ENCODE peak calls at places on chromosome 13, in eight cellular contexts. One of them, this sample, is unnamed.

GRCh38 chr13:21058361-21058760 is 3.0 kb downstream of the LATS2 start:
- DNase-seq in body of pancreas: no peak
- DNase-seq in testis: no peak
- DNase-seq in breast epithelium: no peak
- DNase-seq in Peyer's patch: no peak
- DNase-seq in GM12891: no peak
- DNase-seq in uterus: no peak
- DNase-seq in stomach: no peak
- DNase-seq in this sample: no peak

GRCh38 chr13:30520571-30520970 is 54.8 kb upstream of the HMGB1 start:
- DNase-seq in breast epithelium: no peak
- DNase-seq in uterus: no peak
- DNase-seq in Peyer's patch: no peak
- DNase-seq in stomach: no peak
- DNase-seq in testis: no peak
- DNase-seq in GM12891: no peak
- DNase-seq in body of pancreas: no peak
- DNase-seq in this sample: no peak

GRCh38 chr13:94952787-94953186 is 240.4 kb upstream of the SOX21 start:
- DNase-seq in breast epithelium: no peak
- DNase-seq in GM12891: no peak
- DNase-seq in uterus: no peak
- DNase-seq in body of pancreas: no peak
- DNase-seq in Peyer's patch: no peak
- DNase-seq in testis: no peak
- DNase-seq in stomach: no peak
- DNase-seq in this sample: no peak

GRCh38 chr13:105737688-105738087 is 797.8 kb downstream of the EFNB2 start:
- DNase-seq in testis: no peak
- DNase-seq in Peyer's patch: no peak
- DNase-seq in breast epithelium: no peak
- DNase-seq in uterus: no peak
- DNase-seq in stomach: no peak
- DNase-seq in body of pancreas: no peak
- DNase-seq in GM12891: no peak
- DNase-seq in this sample: no peak

GRCh38 chr13:28442872-28443271 is 52.1 kb downstream of the FLT1 start:
- DNase-seq in Peyer's patch: no peak
- DNase-seq in body of pancreas: no peak
- DNase-seq in testis: no peak
- DNase-seq in GM12891: no peak
- DNase-seq in stomach: no peak
- DNase-seq in breast epithelium: no peak
- DNase-seq in uterus: peak
- DNase-seq in this sample: no peak

GRCh38 chr13:29522044-29522685 is 73.3 kb downstream of the SLC7A1 start:
- DNase-seq in GM12891: no peak
- DNase-seq in uterus: peak
- DNase-seq in stomach: no peak
- DNase-seq in breast epithelium: no peak
- DNase-seq in body of pancreas: peak
- DNase-seq in testis: no peak
- DNase-seq in Peyer's patch: no peak
- DNase-seq in this sample: no peak

GRCh38 chr13:39448831-39449230 is 154.2 kb downstream of the LHFPL6 start:
- DNase-seq in GM12891: no peak
- DNase-seq in breast epithelium: no peak
- DNase-seq in testis: peak
- DNase-seq in body of pancreas: no peak
- DNase-seq in Peyer's patch: no peak
- DNase-seq in stomach: no peak
- DNase-seq in uterus: no peak
- DNase-seq in this sample: no peak

GRCh38 chr13:41032646-41033396 is 13.7 kb upstream of the ELF1 start:
- DNase-seq in breast epithelium: no peak
- DNase-seq in Peyer's patch: no peak
- DNase-seq in stomach: no peak
- DNase-seq in uterus: no peak
- DNase-seq in body of pancreas: no peak
- DNase-seq in GM12891: no peak
- DNase-seq in testis: no peak
- DNase-seq in this sample: no peak

GRCh38 chr13:48505597-48506091 is 27.2 kb downstream of the RCBTB2 start:
- DNase-seq in testis: peak
- DNase-seq in Peyer's patch: peak
- DNase-seq in uterus: no peak
- DNase-seq in body of pancreas: peak
- DNase-seq in stomach: no peak
- DNase-seq in GM12891: no peak
- DNase-seq in breast epithelium: no peak
- DNase-seq in this sample: no peak

GRCh38 chr13:46475586-46475991 is 77.4 kb upstream of the LRCH1 start:
- DNase-seq in body of pancreas: no peak
- DNase-seq in breast epithelium: no peak
- DNase-seq in stomach: no peak
- DNase-seq in Peyer's patch: no peak
- DNase-seq in GM12891: no peak
- DNase-seq in uterus: no peak
- DNase-seq in testis: no peak
- DNase-seq in this sample: no peak

GRCh38 chr13:111248822-111249221 is 71.6 kb upstream of the TEX29 start:
- DNase-seq in breast epithelium: no peak
- DNase-seq in uterus: no peak
- DNase-seq in Peyer's patch: no peak
- DNase-seq in GM12891: no peak
- DNase-seq in testis: no peak
- DNase-seq in body of pancreas: peak
- DNase-seq in stomach: no peak
- DNase-seq in this sample: no peak

GRCh38 chr13:41418027-41418426 is 39.3 kb upstream of the RGCC start:
- DNase-seq in uterus: no peak
- DNase-seq in breast epithelium: no peak
- DNase-seq in GM12891: no peak
- DNase-seq in testis: no peak
- DNase-seq in Peyer's patch: no peak
- DNase-seq in body of pancreas: no peak
- DNase-seq in stomach: no peak
- DNase-seq in this sample: no peak

GRCh38 chr13:97136418-97136817 is 85.7 kb upstream of the MBNL2 start:
- DNase-seq in Peyer's patch: no peak
- DNase-seq in uterus: no peak
- DNase-seq in stomach: no peak
- DNase-seq in breast epithelium: peak
- DNase-seq in testis: no peak
- DNase-seq in GM12891: no peak
- DNase-seq in body of pancreas: no peak
- DNase-seq in this sample: no peak

GRCh38 chr13:108352599-108352998 is 83.1 kb downstream of the TNFSF13B start:
- DNase-seq in GM12891: no peak
- DNase-seq in Peyer's patch: no peak
- DNase-seq in body of pancreas: no peak
- DNase-seq in breast epithelium: no peak
- DNase-seq in uterus: no peak
- DNase-seq in stomach: no peak
- DNase-seq in testis: no peak
- DNase-seq in this sample: no peak

GRCh38 chr13:92537485-92537884 is 689.1 kb upstream of the GPC6 start:
- DNase-seq in stomach: no peak
- DNase-seq in breast epithelium: no peak
- DNase-seq in Peyer's patch: no peak
- DNase-seq in testis: no peak
- DNase-seq in uterus: no peak
- DNase-seq in body of pancreas: no peak
- DNase-seq in GM12891: no peak
- DNase-seq in this sample: no peak

GRCh38 chr13:40189426-40189825 is 477.0 kb downstream of the FOXO1 start:
- DNase-seq in GM12891: no peak
- DNase-seq in Peyer's patch: no peak
- DNase-seq in uterus: no peak
- DNase-seq in body of pancreas: no peak
- DNase-seq in stomach: no peak
- DNase-seq in testis: no peak
- DNase-seq in breast epithelium: no peak
- DNase-seq in this sample: no peak

DNA sequence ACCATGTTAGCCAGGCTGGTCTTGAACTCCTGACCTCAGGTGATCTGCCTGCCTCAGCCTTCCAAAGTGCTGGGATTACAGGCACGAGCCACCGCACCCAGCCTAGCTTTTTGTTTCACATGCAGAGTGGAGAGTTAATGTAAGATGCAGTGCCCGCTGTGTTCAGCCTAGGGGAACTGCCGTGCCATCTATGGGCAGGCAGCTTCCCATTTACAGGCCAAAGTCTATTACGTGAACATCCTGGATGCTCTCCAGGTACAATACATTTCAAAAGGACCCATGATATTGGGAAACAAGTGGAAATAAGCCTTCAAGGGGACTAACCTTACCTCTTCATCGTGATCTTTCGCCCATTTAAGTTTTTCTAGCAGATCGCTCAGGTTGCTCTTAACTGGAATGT is 10.1 kb downstream of the POGLUT2 start:
- DNase-seq in GM12891: no peak
- DNase-seq in stomach: no peak
- DNase-seq in uterus: no peak
- DNase-seq in testis: no peak
- DNase-seq in breast epithelium: no peak
- DNase-seq in Peyer's patch: no peak
- DNase-seq in body of pancreas: no peak
- DNase-seq in this sample: no peak
- TF ChIP-seq POLR2A in GM12891: no peak
- TF ChIP-seq POLR2A in stomach: no peak
- TF ChIP-seq POLR2A in uterus: no peak
- TF ChIP-seq POLR2A in testis: no peak
- TF ChIP-seq POLR2A in breast epithelium: no peak
- TF ChIP-seq POLR2A in Peyer's patch: no peak
- TF ChIP-seq POLR2A in body of pancreas: no peak
- TF ChIP-seq POLR2A in this sample: no peak

DNA sequence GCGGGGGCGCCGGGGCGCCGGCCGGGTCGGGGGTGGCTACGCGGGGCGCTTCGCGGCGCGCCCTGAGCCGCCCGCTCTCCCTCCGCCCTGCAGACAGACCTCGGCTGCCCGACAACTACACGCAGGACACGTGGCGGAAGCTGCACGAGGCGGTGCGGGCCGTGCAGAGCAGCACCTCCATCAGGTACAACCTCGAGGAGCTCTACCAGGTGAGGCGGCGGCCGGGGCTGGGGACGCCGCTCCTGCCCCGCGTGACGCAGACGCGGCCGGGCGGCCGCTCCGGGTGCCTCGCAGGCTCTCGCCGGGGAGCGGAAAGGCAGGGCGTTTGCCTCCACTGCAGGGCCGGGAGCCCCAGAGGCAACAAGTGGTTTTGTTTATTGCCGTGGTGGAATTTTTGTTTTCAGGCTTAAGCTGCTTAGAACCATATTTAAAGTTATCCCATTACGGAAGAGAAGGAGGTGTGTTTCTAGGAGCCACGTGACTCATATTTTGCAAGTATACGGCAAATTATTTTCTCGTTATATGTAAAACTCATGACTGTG is 538 bp downstream of the CUL4A start:
- DNase-seq in body of pancreas: peak
- DNase-seq in GM12891: peak
- DNase-seq in Peyer's patch: peak
- DNase-seq in breast epithelium: peak
- DNase-seq in uterus: peak
- DNase-seq in testis: peak
- DNase-seq in stomach: peak
- DNase-seq in this sample: peak
- TF ChIP-seq POLR2A in body of pancreas: no peak
- TF ChIP-seq POLR2A in GM12891: no peak
- TF ChIP-seq POLR2A in Peyer's patch: peak
- TF ChIP-seq POLR2A in breast epithelium: no peak
- TF ChIP-seq POLR2A in uterus: no peak
- TF ChIP-seq POLR2A in testis: no peak
- TF ChIP-seq POLR2A in stomach: no peak
- TF ChIP-seq POLR2A in this sample: peak

DNA sequence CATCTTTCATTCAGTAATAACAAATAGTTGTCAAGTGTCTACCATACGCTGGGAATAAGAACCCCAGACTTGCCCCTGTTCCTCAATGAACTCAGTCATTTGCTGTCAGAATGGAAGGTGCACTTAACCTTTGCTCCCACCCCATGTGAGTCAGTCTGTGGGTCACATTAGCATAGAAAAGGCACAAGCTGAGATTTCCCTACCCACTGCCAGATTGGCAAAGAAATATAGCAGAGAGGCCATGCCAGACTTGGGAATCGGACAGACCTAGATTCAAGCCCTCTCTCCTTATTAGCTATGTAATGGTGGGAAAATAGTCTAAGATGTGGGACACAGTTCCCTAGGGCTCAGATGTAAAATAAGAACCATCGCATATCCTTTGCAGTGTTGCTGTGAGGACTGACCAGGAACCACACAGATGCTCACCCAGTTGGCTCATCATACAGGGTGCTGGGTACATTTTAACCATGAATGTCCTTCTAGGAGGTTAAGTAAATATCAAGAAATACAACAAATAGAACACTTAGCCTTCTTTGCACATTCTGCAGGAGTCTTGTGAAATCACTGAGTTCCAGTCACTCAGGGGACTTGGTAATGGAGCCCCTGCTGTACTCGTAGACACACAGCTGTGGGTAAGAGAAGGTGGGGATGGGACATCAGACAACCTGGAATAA is 218.2 kb downstream of the FGF14 start:
- DNase-seq in Peyer's patch: no peak
- DNase-seq in stomach: no peak
- DNase-seq in uterus: no peak
- DNase-seq in GM12891: no peak
- DNase-seq in body of pancreas: peak
- DNase-seq in breast epithelium: no peak
- DNase-seq in testis: no peak
- DNase-seq in this sample: no peak
- TF ChIP-seq POLR2A in Peyer's patch: no peak
- TF ChIP-seq POLR2A in stomach: no peak
- TF ChIP-seq POLR2A in uterus: no peak
- TF ChIP-seq POLR2A in GM12891: no peak
- TF ChIP-seq POLR2A in body of pancreas: no peak
- TF ChIP-seq POLR2A in breast epithelium: no peak
- TF ChIP-seq POLR2A in testis: no peak
- TF ChIP-seq POLR2A in this sample: no peak

DNA sequence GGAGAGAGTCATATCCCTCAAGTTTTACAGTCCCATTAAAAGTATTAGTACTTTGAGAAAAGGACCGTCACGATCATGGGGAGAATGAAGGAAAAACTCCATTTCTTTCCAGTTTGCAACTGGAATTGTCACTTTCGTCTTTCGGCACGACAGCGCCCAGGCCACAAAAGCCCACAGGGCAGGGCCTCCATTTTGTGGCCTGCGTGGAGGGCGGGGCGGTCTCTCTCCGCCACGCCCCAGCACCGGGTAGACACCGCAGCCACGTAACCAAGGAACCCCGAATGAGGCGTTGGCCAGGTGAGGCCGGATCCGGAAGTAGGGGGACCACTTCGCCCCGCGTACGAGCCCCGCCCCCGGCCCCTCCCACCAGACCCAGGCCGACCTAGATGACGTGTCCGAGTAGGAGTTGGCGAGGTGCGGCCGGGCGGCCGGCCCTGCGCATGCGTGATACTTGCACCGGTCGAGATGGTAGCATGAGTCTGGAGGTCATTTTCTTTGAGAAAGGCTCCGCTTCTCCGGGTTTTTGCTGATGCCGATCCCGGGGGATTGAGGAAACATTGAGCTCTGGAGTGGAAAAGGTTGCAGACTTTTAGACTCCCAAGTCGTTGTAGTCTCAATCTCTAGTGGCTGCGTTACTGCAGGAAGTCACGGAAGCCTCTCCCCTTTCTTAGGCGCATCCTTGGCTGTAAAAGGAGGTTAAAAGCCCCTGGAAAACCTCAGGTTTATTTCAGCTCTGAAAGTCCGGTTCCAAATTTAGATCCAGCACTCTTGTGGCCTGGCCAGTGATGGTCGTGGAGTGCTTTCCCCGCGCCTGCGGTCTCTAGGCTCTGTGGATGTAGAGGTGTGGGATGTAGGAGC is 2.7 kb upstream of the TM9SF2 start:
- DNase-seq in GM12891: peak
- DNase-seq in testis: peak
- DNase-seq in Peyer's patch: peak
- DNase-seq in stomach: peak
- DNase-seq in uterus: peak
- DNase-seq in body of pancreas: peak
- DNase-seq in breast epithelium: peak
- DNase-seq in this sample: peak
- TF ChIP-seq POLR2A in GM12891: peak
- TF ChIP-seq POLR2A in testis: no peak
- TF ChIP-seq POLR2A in Peyer's patch: peak
- TF ChIP-seq POLR2A in stomach: no peak
- TF ChIP-seq POLR2A in uterus: no peak
- TF ChIP-seq POLR2A in body of pancreas: peak
- TF ChIP-seq POLR2A in breast epithelium: no peak
- TF ChIP-seq POLR2A in this sample: peak

This sample was measured in erythroblast.